ENCODE peak calls at places on chromosomes 7 and 10, in four cellular contexts. One of them, this sample, is unnamed.

GRCh38 chr7:50940621-50941020 is 157.9 kb upstream of the GRB10 start:
- DNase-seq in SK-N-SH: no peak
- DNase-seq in WTC11: no peak
- DNase-seq in cardiac muscle cell: no peak
- DNase-seq in this sample: no peak

GRCh38 chr7:68785036-68785435 is 813.2 kb upstream of the AUTS2 start:
- DNase-seq in SK-N-SH: no peak
- DNase-seq in cardiac muscle cell: no peak
- DNase-seq in WTC11: no peak
- DNase-seq in this sample: no peak

GRCh38 chr10:15411035-15411434 is 39.9 kb upstream of the FAM171A1 start:
- DNase-seq in SK-N-SH: no peak
- DNase-seq in WTC11: no peak
- DNase-seq in cardiac muscle cell: no peak
- DNase-seq in this sample: no peak

GRCh38 chr10:17586741-17587720 is 30.1 kb downstream of the HACD1 start:
- DNase-seq in WTC11: no peak
- DNase-seq in cardiac muscle cell: peak; percentile 4
- DNase-seq in SK-N-SH: no peak
- DNase-seq in this sample: peak; percentile 6

GRCh38 chr10:21441625-21442024 is 83.9 kb downstream of the SKIDA1 start:
- DNase-seq in cardiac muscle cell: no peak
- DNase-seq in WTC11: no peak
- DNase-seq in SK-N-SH: no peak
- DNase-seq in this sample: no peak

GRCh38 chr7:116691664-116692063 is 19.7 kb downstream of the MET start:
- DNase-seq in cardiac muscle cell: peak; percentile 40
- DNase-seq in WTC11: no peak
- DNase-seq in SK-N-SH: no peak
- DNase-seq in this sample: no peak

GRCh38 chr10:77037735-77038411 is 599.7 kb downstream of the KCNMA1 start:
- DNase-seq in WTC11: no peak
- DNase-seq in SK-N-SH: no peak
- DNase-seq in cardiac muscle cell: no peak
- DNase-seq in this sample: no peak

GRCh38 chr10:128186959-128187787 is 61.0 kb upstream of the MKI67 start:
- DNase-seq in SK-N-SH: peak; percentile 78
- DNase-seq in WTC11: no peak
- DNase-seq in cardiac muscle cell: no peak
- DNase-seq in this sample: no peak

GRCh38 chr7:101410743-101411476 is 48.2 kb downstream of the COL26A1 start:
- DNase-seq in WTC11: peak; percentile 91
- DNase-seq in cardiac muscle cell: peak; percentile 73
- DNase-seq in SK-N-SH: peak; percentile 94
- DNase-seq in this sample: peak; percentile 9

GRCh38 chr7:1227814-1228534 is 4.7 kb upstream of the UNCX start:
- DNase-seq in SK-N-SH: no peak
- DNase-seq in cardiac muscle cell: no peak
- DNase-seq in WTC11: peak; percentile 83
- DNase-seq in this sample: no peak

GRCh38 chr10:98074315-98074911 is 44.0 kb upstream of the CRTAC1 start:
- DNase-seq in WTC11: peak; percentile 42
- DNase-seq in SK-N-SH: no peak
- DNase-seq in cardiac muscle cell: peak; percentile 67
- DNase-seq in this sample: peak; percentile 3

GRCh38 chr10:110395350-110396283 is 90.9 kb upstream of the SMNDC1 start:
- DNase-seq in WTC11: no peak
- DNase-seq in SK-N-SH: no peak
- DNase-seq in cardiac muscle cell: peak; percentile 89
- DNase-seq in this sample: peak; percentile 75

GRCh38 chr7:128713794-128714193 is 25.4 kb upstream of the CALU start:
- DNase-seq in cardiac muscle cell: no peak
- DNase-seq in WTC11: no peak
- DNase-seq in SK-N-SH: no peak
- DNase-seq in this sample: no peak

GRCh38 chr10:126691456-126691855 is 21.0 kb upstream of the C10orf90 start:
- DNase-seq in cardiac muscle cell: no peak
- DNase-seq in WTC11: no peak
- DNase-seq in SK-N-SH: no peak
- DNase-seq in this sample: no peak

GRCh38 chr7:88396295-88396947 is 89.7 kb upstream of the STEAP4 start:
- DNase-seq in WTC11: no peak
- DNase-seq in cardiac muscle cell: no peak
- DNase-seq in SK-N-SH: no peak
- DNase-seq in this sample: no peak

GRCh38 chr7:121016976-121017375 is 28.5 kb downstream of the CPED1 start:
- DNase-seq in WTC11: no peak
- DNase-seq in SK-N-SH: no peak
- DNase-seq in cardiac muscle cell: no peak
- DNase-seq in this sample: no peak

GRCh38 chr7:28955723-28956607 is 2.2 kb downstream of the TRIL start:
- DNase-seq in SK-N-SH: peak; percentile 87
- DNase-seq in cardiac muscle cell: peak; percentile 86
- DNase-seq in WTC11: peak; percentile 86
- DNase-seq in this sample: peak; percentile 93

GRCh38 chr7:23204241-23204640 is 22.4 kb downstream of the NUP42 start:
- DNase-seq in WTC11: no peak
- DNase-seq in cardiac muscle cell: no peak
- DNase-seq in SK-N-SH: no peak
- DNase-seq in this sample: no peak

GRCh38 chr7:23206511-23206867 is 24.6 kb downstream of the NUP42 start:
- DNase-seq in WTC11: no peak
- DNase-seq in cardiac muscle cell: no peak
- DNase-seq in SK-N-SH: peak; percentile 74
- DNase-seq in this sample: no peak

GRCh38 chr7:23210502-23210901 is 28.7 kb downstream of the NUP42 start:
- DNase-seq in cardiac muscle cell: no peak
- DNase-seq in SK-N-SH: no peak
- DNase-seq in WTC11: no peak
- DNase-seq in this sample: no peak

GRCh38 chr7:23207029-23207428 is 25.2 kb downstream of the NUP42 start:
- DNase-seq in SK-N-SH: no peak
- DNase-seq in WTC11: no peak
- DNase-seq in cardiac muscle cell: no peak
- DNase-seq in this sample: no peak

DNA sequence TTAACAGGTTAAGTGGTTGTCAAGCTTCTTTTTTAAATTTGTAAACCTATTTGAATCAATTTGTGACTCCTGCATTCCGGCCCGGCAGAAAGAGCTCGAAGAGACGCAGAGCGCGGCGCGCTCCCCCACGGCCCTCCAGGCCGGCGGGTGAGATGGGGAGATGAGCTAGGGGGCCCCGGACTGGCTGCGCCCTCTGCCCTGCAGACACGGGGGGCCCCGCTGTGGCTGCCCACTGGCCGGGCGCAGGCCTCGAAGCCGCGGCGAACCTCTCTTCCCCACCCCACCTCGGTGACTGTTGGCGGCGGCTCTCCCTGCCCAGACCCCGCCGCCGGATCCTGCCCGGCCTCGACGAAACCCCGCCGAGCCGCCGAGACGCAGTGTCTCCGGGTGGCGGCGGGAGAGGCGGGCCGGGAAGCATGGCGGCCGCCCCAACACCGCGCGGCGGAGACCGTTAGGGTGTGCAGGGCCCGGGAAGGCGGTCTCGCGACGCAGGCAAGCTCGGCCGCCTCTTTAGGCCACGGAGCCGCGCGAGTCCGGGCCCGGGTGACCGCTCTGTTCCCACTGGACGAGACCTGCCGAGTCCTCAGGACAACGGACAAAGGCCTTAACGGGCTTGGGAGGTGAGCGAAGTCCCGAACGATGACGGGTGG is 24.1 kb downstream of the NUP42 start:
- DNase-seq in cardiac muscle cell: no peak
- DNase-seq in SK-N-SH: peak; percentile 41
- DNase-seq in WTC11: peak; percentile 30
- DNase-seq in this sample: peak; percentile 52
- TF ChIP-seq CTCF in cardiac muscle cell: no peak
- TF ChIP-seq CTCF in SK-N-SH: no peak
- TF ChIP-seq CTCF in WTC11: no peak
- TF ChIP-seq CTCF in this sample: no peak

DNA sequence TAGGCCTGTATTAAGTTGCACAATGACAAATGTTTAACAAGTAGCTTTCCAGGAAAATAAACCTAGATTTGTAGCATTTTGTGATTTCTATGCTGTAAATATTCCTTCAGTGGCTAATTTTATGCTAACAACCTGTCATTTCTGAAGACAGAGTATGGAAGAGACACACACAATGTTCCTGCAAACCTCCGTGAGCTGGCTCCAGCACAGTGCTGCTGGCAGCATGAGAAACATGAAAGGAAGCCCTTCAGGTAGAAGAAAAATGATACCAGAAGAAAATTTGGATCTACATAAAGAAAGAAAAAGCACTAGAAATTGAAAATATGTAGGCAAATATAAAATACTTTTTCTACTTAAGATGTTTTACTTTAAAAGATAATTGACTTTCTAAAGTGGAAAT is 69.5 kb upstream of the CTTNBP2 start:
- DNase-seq in cardiac muscle cell: no peak
- DNase-seq in WTC11: no peak
- DNase-seq in SK-N-SH: no peak
- DNase-seq in this sample: no peak
- TF ChIP-seq CTCF in cardiac muscle cell: no peak
- TF ChIP-seq CTCF in WTC11: no peak
- TF ChIP-seq CTCF in SK-N-SH: no peak
- TF ChIP-seq CTCF in this sample: no peak

GRCh38 chr7:2537981-2538851 is 17.1 kb downstream of the BRAT1 start:
- DNase-seq in SK-N-SH: peak; percentile 60
- DNase-seq in cardiac muscle cell: no peak
- DNase-seq in WTC11: no peak
- DNase-seq in this sample: no peak
- TF ChIP-seq CTCF in SK-N-SH: peak; percentile 7
- TF ChIP-seq CTCF in cardiac muscle cell: no peak
- TF ChIP-seq CTCF in WTC11: no peak
- TF ChIP-seq CTCF in this sample: peak; percentile 30

DNA sequence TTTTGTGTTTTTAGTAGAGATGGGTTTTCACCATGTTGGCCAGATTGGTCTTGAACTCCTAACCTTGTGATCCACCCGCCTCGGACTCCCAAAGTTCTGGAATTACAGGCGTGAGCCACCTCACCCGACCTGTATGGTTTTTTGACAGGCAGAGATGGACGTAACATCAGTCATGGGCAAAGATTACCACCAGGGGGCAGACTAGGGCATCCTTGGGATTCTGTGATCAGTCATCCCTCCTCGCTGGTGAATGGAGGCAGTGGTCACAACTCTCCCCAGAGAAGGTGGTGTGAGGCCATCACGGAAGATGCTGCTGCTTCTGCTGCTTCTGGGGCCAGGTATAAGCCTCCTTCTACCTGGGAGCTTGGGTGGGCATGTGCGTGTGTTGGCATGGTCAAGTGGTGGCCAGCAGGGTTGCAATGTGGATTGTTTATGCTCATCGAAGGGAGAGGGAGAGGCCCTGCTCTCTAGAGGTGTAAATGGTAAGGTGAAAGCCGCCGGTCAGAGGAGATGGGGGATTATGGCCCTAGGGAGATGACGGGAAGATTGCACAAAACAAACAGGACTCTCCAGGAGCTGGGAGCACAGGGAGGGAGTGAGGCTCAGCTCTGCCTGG is 122.7 kb upstream of the PRSS1 start:
- DNase-seq in SK-N-SH: peak; percentile 52
- DNase-seq in WTC11: peak; percentile 89
- DNase-seq in cardiac muscle cell: peak; percentile 58
- DNase-seq in this sample: peak; percentile 79
- TF ChIP-seq CTCF in SK-N-SH: peak; percentile 73
- TF ChIP-seq CTCF in WTC11: peak; percentile 76
- TF ChIP-seq CTCF in cardiac muscle cell: peak; percentile 60
- TF ChIP-seq CTCF in this sample: peak; percentile 57

GRCh38 chr10:70323143-70323696 is 39.4 kb upstream of the NPFFR1 start:
- DNase-seq in WTC11: no peak
- DNase-seq in SK-N-SH: no peak
- DNase-seq in cardiac muscle cell: no peak
- DNase-seq in this sample: no peak

GRCh38 chr10:70324341-70324861 is 40.6 kb upstream of the NPFFR1 start:
- DNase-seq in WTC11: peak; percentile 44
- DNase-seq in cardiac muscle cell: peak; percentile 73
- DNase-seq in SK-N-SH: no peak
- DNase-seq in this sample: no peak

GRCh38 chr10:70321897-70322890 is 38.4 kb upstream of the NPFFR1 start:
- DNase-seq in cardiac muscle cell: no peak
- DNase-seq in WTC11: no peak
- DNase-seq in SK-N-SH: no peak
- DNase-seq in this sample: no peak

GRCh38 chr10:70324951-70325781 is 41.4 kb upstream of the NPFFR1 start:
- DNase-seq in SK-N-SH: peak; percentile 47
- DNase-seq in WTC11: no peak
- DNase-seq in cardiac muscle cell: no peak
- DNase-seq in this sample: no peak

GRCh38 chr10:70323697-70324340 is 40.0 kb upstream of the NPFFR1 start:
- DNase-seq in cardiac muscle cell: no peak
- DNase-seq in WTC11: peak; percentile 55
- DNase-seq in SK-N-SH: no peak
- DNase-seq in this sample: no peak
- TF ChIP-seq CTCF in cardiac muscle cell: no peak
- TF ChIP-seq CTCF in WTC11: no peak
- TF ChIP-seq CTCF in SK-N-SH: no peak
- TF ChIP-seq CTCF in this sample: no peak

This sample was measured in Calu3.